ENCODE peak calls at places on chromosomes 11 and 22, in six cellular contexts. V is osteoblast, O is astrocyte of the hippocampus, M is PC-3, B is left ventricle myocardium superior, C is nephron progenitor cell. E is an unnamed sample.

GRCh38 chr11:7597620-7598019 is 75.7 kb downstream of the CYB5R2 start:
- DNase-seq in V (no peak), O (no peak), M (peak; percentile 83), B (no peak), C (no peak), E (no peak)

GRCh38 chr11:540583-541432 is 3.5 kb downstream of the LRRC56 start:
- DNase-seq in V (peak; percentile 80), O (no peak), M (no peak), B (peak; percentile 18), C (peak; percentile 8), E (no peak)

GRCh38 chr11:72038491-72038890 is 39.8 kb downstream of the IL18BP start:
- DNase-seq in V (peak; percentile 92), O (peak; percentile 73), M (peak; percentile 42), B (peak; percentile 74), C (no peak), E (no peak)

GRCh38 chr22:24525416-24526037 is 29.4 kb downstream of the GUCD1 start:
- DNase-seq in V (peak; percentile 92), O (peak; percentile 70), M (peak; percentile 62), B (peak; percentile 86), C (peak; percentile 78), E (peak; percentile 79)

GRCh38 chr11:65224939-65225283 is 36.9 kb upstream of the POLA2 start:
- DNase-seq in V (peak; percentile 91), O (peak; percentile 70), M (peak; percentile 78), B (peak; percentile 48), C (no peak), E (no peak)

GRCh38 chr11:95231881-95232605 is 1.0 kb upstream of the SESN3 start:
- DNase-seq in V (peak; percentile 65), O (peak; percentile 90), M (no peak), B (peak; percentile 76), C (peak; percentile 71), E (peak; percentile 84)

GRCh38 chr11:95101935-95102334 is 12.3 kb downstream of the ENDOD1 start:
- DNase-seq in V (no peak), O (no peak), M (no peak), B (no peak), C (no peak), E (no peak)

GRCh38 chr11:119788911-119789560 is 60.0 kb upstream of the NECTIN1 start:
- DNase-seq in V (no peak), O (no peak), M (no peak), B (no peak), C (no peak), E (no peak)

GRCh38 chr11:104073950-104074349 is 37.5 kb downstream of the DDI1 start:
- DNase-seq in V (no peak), O (no peak), M (peak; percentile 38), B (no peak), C (no peak), E (no peak)

GRCh38 chr11:1478011-1478410 is 8.6 kb downstream of the MOB2 start:
- DNase-seq in V (peak; percentile 63), O (no peak), M (no peak), B (peak; percentile 22), C (no peak), E (no peak)

GRCh38 chr22:35739076-35739475 is 21.4 kb downstream of the APOL5 start:
- DNase-seq in V (no peak), O (no peak), M (no peak), B (no peak), C (no peak), E (no peak)

GRCh38 chr11:32006799-32007388 is 84.0 kb upstream of the RCN1 start:
- DNase-seq in V (no peak), O (peak; percentile 76), M (peak; percentile 71), B (no peak), C (peak; percentile 33), E (no peak)

GRCh38 chr22:44496844-44497217 is 1.2 kb downstream of the RTL6 start:
- DNase-seq in V (no peak), O (no peak), M (no peak), B (peak; percentile 30), C (no peak), E (no peak)

GRCh38 chr11:65478411-65479183 is 20.2 kb upstream of the MALAT1 start:
- DNase-seq in V (peak; percentile 89), O (peak; percentile 71), M (no peak), B (peak; percentile 81), C (no peak), E (no peak)

GRCh38 chr22:41991111-41991510 is 7.5 kb upstream of the WBP2NL start:
- DNase-seq in V (no peak), O (no peak), M (no peak), B (no peak), C (no peak), E (no peak)

GRCh38 chr22:27715078-27715477 is 86.5 kb downstream of the MN1 start:
- DNase-seq in V (peak; percentile 77), O (peak; percentile 29), M (no peak), B (no peak), C (no peak), E (no peak)

GRCh38 chr22:24501366-24502005 is 6.4 kb downstream of the UPB1 start:
- DNase-seq in V (no peak), O (no peak), M (no peak), B (no peak), C (no peak), E (no peak)

GRCh38 chr11:2097356-2097997 is 41.7 kb downstream of the IGF2 start:
- DNase-seq in V (peak; percentile 98), O (peak; percentile 93), M (peak; percentile 22), B (peak; percentile 80), C (peak; percentile 62), E (peak; percentile 86)